ENCODE peak calls at places on chromosome 5, in seven cellular contexts. One of them, this sample, is unnamed.

GRCh38 chr5:91176288-91177016 is 206.7 kb downstream of the ARRDC3 start:
- DNase-seq in sigmoid colon: no peak
- DNase-seq in astrocyte of the spinal cord: peak
- DNase-seq in OCI-LY7: no peak
- DNase-seq in fibroblast of pulmonary artery: no peak
- DNase-seq in astrocyte: peak
- DNase-seq in HepG2: no peak
- DNase-seq in this sample: no peak

GRCh38 chr5:113020461-113021273 is 44.1 kb downstream of the DCP2 start:
- DNase-seq in OCI-LY7: no peak
- DNase-seq in fibroblast of pulmonary artery: peak
- DNase-seq in astrocyte of the spinal cord: peak
- DNase-seq in sigmoid colon: no peak
- DNase-seq in HepG2: peak
- DNase-seq in astrocyte: peak
- DNase-seq in this sample: peak

GRCh38 chr5:160199410-160199911 is 29.8 kb upstream of the FABP6 start:
- DNase-seq in astrocyte of the spinal cord: peak
- DNase-seq in fibroblast of pulmonary artery: peak
- DNase-seq in HepG2: no peak
- DNase-seq in astrocyte: no peak
- DNase-seq in sigmoid colon: peak
- DNase-seq in OCI-LY7: peak
- DNase-seq in this sample: peak

GRCh38 chr5:154278908-154279307 is 88.4 kb downstream of the GALNT10 start:
- DNase-seq in fibroblast of pulmonary artery: no peak
- DNase-seq in sigmoid colon: no peak
- DNase-seq in OCI-LY7: no peak
- DNase-seq in HepG2: no peak
- DNase-seq in astrocyte: peak
- DNase-seq in astrocyte of the spinal cord: peak
- DNase-seq in this sample: no peak

GRCh38 chr5:173764321-173765029 is 123.7 kb upstream of the CPEB4 start:
- DNase-seq in sigmoid colon: peak
- DNase-seq in HepG2: peak
- DNase-seq in astrocyte: peak
- DNase-seq in astrocyte of the spinal cord: peak
- DNase-seq in OCI-LY7: peak
- DNase-seq in fibroblast of pulmonary artery: peak
- DNase-seq in this sample: peak

GRCh38 chr5:107474724-107475489 is 195.8 kb downstream of the EFNA5 start:
- DNase-seq in sigmoid colon: no peak
- DNase-seq in fibroblast of pulmonary artery: no peak
- DNase-seq in HepG2: no peak
- DNase-seq in astrocyte: no peak
- DNase-seq in astrocyte of the spinal cord: no peak
- DNase-seq in OCI-LY7: no peak
- DNase-seq in this sample: peak

GRCh38 chr5:59177644-59178043 is 594.8 kb downstream of the RAB3C start:
- DNase-seq in OCI-LY7: no peak
- DNase-seq in astrocyte: no peak
- DNase-seq in sigmoid colon: no peak
- DNase-seq in astrocyte of the spinal cord: no peak
- DNase-seq in HepG2: no peak
- DNase-seq in fibroblast of pulmonary artery: no peak
- DNase-seq in this sample: no peak

GRCh38 chr5:154753792-154754191 is 1.4 kb upstream of the LARP1 start:
- DNase-seq in astrocyte: peak
- DNase-seq in astrocyte of the spinal cord: peak
- DNase-seq in HepG2: no peak
- DNase-seq in OCI-LY7: no peak
- DNase-seq in sigmoid colon: peak
- DNase-seq in fibroblast of pulmonary artery: peak
- DNase-seq in this sample: no peak

GRCh38 chr5:28580616-28581015 is 1542.2 kb upstream of the CDH9 start:
- DNase-seq in astrocyte: peak
- DNase-seq in HepG2: no peak
- DNase-seq in fibroblast of pulmonary artery: peak
- DNase-seq in OCI-LY7: no peak
- DNase-seq in astrocyte of the spinal cord: peak
- DNase-seq in sigmoid colon: no peak
- DNase-seq in this sample: peak

GRCh38 chr5:89934069-89934468 is 475.5 kb downstream of the CETN3 start:
- DNase-seq in HepG2: no peak
- DNase-seq in sigmoid colon: no peak
- DNase-seq in fibroblast of pulmonary artery: no peak
- DNase-seq in OCI-LY7: no peak
- DNase-seq in astrocyte of the spinal cord: no peak
- DNase-seq in astrocyte: no peak
- DNase-seq in this sample: no peak

GRCh38 chr5:160496784-160497183 is 75.1 kb downstream of the PTTG1 start:
- DNase-seq in fibroblast of pulmonary artery: no peak
- DNase-seq in sigmoid colon: no peak
- DNase-seq in astrocyte: no peak
- DNase-seq in OCI-LY7: no peak
- DNase-seq in HepG2: no peak
- DNase-seq in astrocyte of the spinal cord: no peak
- DNase-seq in this sample: peak

GRCh38 chr5:109364977-109365376 is 44.8 kb downstream of the PJA2 start:
- DNase-seq in sigmoid colon: no peak
- DNase-seq in astrocyte: no peak
- DNase-seq in HepG2: no peak
- DNase-seq in astrocyte of the spinal cord: no peak
- DNase-seq in fibroblast of pulmonary artery: no peak
- DNase-seq in OCI-LY7: no peak
- DNase-seq in this sample: no peak

GRCh38 chr5:33936004-33936380 is 194 bp upstream of the RXFP3 start:
- DNase-seq in OCI-LY7: no peak
- DNase-seq in fibroblast of pulmonary artery: peak
- DNase-seq in HepG2: no peak
- DNase-seq in astrocyte of the spinal cord: peak
- DNase-seq in astrocyte: peak
- DNase-seq in sigmoid colon: no peak
- DNase-seq in this sample: peak

GRCh38 chr5:88662801-88663360 is 220.1 kb downstream of the MEF2C start:
- DNase-seq in sigmoid colon: no peak
- DNase-seq in astrocyte: peak
- DNase-seq in fibroblast of pulmonary artery: no peak
- DNase-seq in HepG2: no peak
- DNase-seq in OCI-LY7: no peak
- DNase-seq in astrocyte of the spinal cord: peak
- DNase-seq in this sample: no peak

GRCh38 chr5:127985811-127986325 is 97.7 kb upstream of the SLC12A2 start:
- DNase-seq in fibroblast of pulmonary artery: no peak
- DNase-seq in sigmoid colon: no peak
- DNase-seq in HepG2: no peak
- DNase-seq in astrocyte of the spinal cord: no peak
- DNase-seq in OCI-LY7: no peak
- DNase-seq in astrocyte: no peak
- DNase-seq in this sample: no peak

GRCh38 chr5:112006721-112007120 is 249.7 kb upstream of the NREP start:
- DNase-seq in OCI-LY7: no peak
- DNase-seq in astrocyte of the spinal cord: peak
- DNase-seq in fibroblast of pulmonary artery: peak
- DNase-seq in HepG2: no peak
- DNase-seq in sigmoid colon: no peak
- DNase-seq in astrocyte: peak
- DNase-seq in this sample: peak

GRCh38 chr5:172607213-172607793 is 33.8 kb upstream of the NEURL1B start:
- DNase-seq in HepG2: no peak
- DNase-seq in sigmoid colon: no peak
- DNase-seq in astrocyte of the spinal cord: no peak
- DNase-seq in OCI-LY7: no peak
- DNase-seq in astrocyte: no peak
- DNase-seq in fibroblast of pulmonary artery: peak
- DNase-seq in this sample: no peak

GRCh38 chr5:159965031-159965837 is 43.7 kb upstream of the TTC1 start:
- DNase-seq in astrocyte: peak
- DNase-seq in OCI-LY7: peak
- DNase-seq in fibroblast of pulmonary artery: peak
- DNase-seq in sigmoid colon: no peak
- DNase-seq in astrocyte of the spinal cord: peak
- DNase-seq in HepG2: peak
- DNase-seq in this sample: peak

GRCh38 chr5:107783551-107783950 is 112.8 kb upstream of the EFNA5 start:
- DNase-seq in astrocyte of the spinal cord: peak
- DNase-seq in fibroblast of pulmonary artery: peak
- DNase-seq in sigmoid colon: no peak
- DNase-seq in OCI-LY7: no peak
- DNase-seq in astrocyte: peak
- DNase-seq in HepG2: no peak
- DNase-seq in this sample: no peak

GRCh38 chr5:38695021-38695961 is 138.8 kb upstream of the LIFR start:
- DNase-seq in sigmoid colon: no peak
- DNase-seq in astrocyte: no peak
- DNase-seq in astrocyte of the spinal cord: no peak
- DNase-seq in fibroblast of pulmonary artery: no peak
- DNase-seq in HepG2: no peak
- DNase-seq in OCI-LY7: no peak
- DNase-seq in this sample: no peak

GRCh38 chr5:177004961-177005360 is 1.6 kb downstream of the UIMC1 start:
- DNase-seq in OCI-LY7: no peak
- DNase-seq in fibroblast of pulmonary artery: no peak
- DNase-seq in sigmoid colon: no peak
- DNase-seq in astrocyte of the spinal cord: no peak
- DNase-seq in HepG2: no peak
- DNase-seq in astrocyte: no peak
- DNase-seq in this sample: no peak
- H3K4me3 ChIP-seq in OCI-LY7: peak
- H3K4me3 ChIP-seq in fibroblast of pulmonary artery: peak
- H3K4me3 ChIP-seq in sigmoid colon: peak
- H3K4me3 ChIP-seq in astrocyte of the spinal cord: peak
- H3K4me3 ChIP-seq in HepG2: peak
- H3K4me3 ChIP-seq in astrocyte: peak
- H3K4me3 ChIP-seq in this sample: peak

DNA sequence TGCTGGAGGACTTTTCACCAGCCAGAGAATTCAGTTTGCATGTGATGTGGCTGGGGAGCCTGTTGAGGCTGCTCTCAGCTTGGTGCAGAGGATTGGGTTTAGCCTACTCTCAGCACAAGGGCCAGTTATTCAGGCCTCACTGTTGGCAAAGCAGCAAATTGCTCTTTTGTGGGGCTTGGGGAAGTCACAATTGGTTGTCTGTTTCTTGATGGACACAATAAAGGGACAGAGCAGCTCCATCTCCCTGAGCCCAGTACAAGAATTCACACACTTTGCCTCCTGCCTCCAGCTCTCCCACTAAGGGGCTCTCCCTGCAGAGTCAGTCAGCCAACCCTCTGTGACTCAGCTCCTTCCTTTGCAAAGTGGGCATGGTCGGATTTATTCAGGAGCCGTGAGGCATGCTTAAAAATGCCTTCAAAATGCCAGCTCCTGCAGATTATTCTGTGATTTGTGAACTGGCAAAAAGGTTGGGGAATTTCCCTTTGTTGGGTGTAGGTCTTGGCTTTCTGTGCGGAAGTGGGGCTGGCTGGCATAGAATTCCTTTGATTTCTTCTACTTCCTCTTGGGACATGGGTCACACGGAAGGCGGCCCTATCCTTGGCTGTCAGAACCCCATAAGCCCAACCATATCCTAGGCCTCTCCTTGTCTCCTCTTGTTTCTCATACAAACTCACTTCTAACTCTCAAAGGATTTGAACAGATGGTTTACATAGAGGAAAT is 118.6 kb upstream of the CD180 start:
- DNase-seq in sigmoid colon: no peak
- DNase-seq in astrocyte: peak
- DNase-seq in OCI-LY7: no peak
- DNase-seq in HepG2: no peak
- DNase-seq in fibroblast of pulmonary artery: peak
- DNase-seq in astrocyte of the spinal cord: peak
- DNase-seq in this sample: peak
- TF ChIP-seq CTCF in sigmoid colon: no peak
- TF ChIP-seq CTCF in astrocyte: no peak
- TF ChIP-seq CTCF in OCI-LY7: no peak
- TF ChIP-seq CTCF in HepG2: no peak
- TF ChIP-seq CTCF in fibroblast of pulmonary artery: no peak
- TF ChIP-seq CTCF in astrocyte of the spinal cord: peak
- TF ChIP-seq CTCF in this sample: no peak

DNA sequence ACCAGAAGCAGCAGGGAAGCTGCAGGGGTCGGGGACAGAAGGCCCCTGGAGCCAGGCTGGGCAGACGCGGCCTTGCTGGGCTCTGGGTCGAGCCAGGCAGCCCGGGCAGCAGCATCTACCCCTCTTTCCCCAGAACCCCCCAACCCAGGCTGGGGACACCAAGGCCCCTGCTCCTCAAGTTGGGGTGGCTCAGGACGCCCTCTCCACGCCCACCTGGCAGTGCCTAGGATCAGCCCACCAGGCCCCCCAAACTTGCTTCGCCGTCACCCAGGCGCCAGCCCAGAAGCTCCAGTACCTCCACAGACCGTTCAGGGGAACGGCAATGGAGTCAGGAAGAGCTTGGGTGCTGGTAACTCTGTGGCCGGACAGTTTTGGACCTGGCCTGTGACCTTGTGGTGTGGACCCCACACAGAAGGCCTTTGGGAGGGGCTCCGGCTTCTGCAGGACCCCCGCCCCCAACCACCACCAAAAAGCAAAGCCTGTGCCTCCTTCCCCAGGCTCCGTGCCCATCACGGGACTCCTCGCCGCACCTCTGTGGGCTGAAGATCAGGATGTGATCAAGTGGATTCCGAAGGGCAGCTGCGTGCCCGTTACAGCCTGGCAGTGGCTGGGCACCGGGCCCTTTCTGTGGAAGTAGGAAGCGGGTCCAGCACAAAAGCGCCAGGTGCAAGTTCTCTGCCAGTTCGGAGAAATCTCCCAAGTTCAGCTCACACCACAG is 2.2 kb downstream of the SLC12A7 start:
- DNase-seq in fibroblast of pulmonary artery: no peak
- DNase-seq in sigmoid colon: no peak
- DNase-seq in HepG2: no peak
- DNase-seq in astrocyte: no peak
- DNase-seq in astrocyte of the spinal cord: no peak
- DNase-seq in OCI-LY7: no peak
- DNase-seq in this sample: no peak
- H3K4me3 ChIP-seq in fibroblast of pulmonary artery: no peak
- H3K4me3 ChIP-seq in sigmoid colon: peak
- H3K4me3 ChIP-seq in HepG2: peak
- H3K4me3 ChIP-seq in astrocyte: no peak
- H3K4me3 ChIP-seq in astrocyte of the spinal cord: no peak
- H3K4me3 ChIP-seq in OCI-LY7: no peak
- H3K4me3 ChIP-seq in this sample: peak

GRCh38 chr5:98927988-98928801 is 612 bp downstream of the CHD1 start:
- DNase-seq in astrocyte of the spinal cord: peak
- DNase-seq in sigmoid colon: peak
- DNase-seq in astrocyte: peak
- DNase-seq in OCI-LY7: peak
- DNase-seq in fibroblast of pulmonary artery: peak
- DNase-seq in HepG2: peak
- DNase-seq in this sample: peak

GRCh38 chr5:98929982-98930355 is 1.2 kb upstream of the CHD1 start:
- DNase-seq in fibroblast of pulmonary artery: no peak
- DNase-seq in sigmoid colon: no peak
- DNase-seq in HepG2: no peak
- DNase-seq in astrocyte: no peak
- DNase-seq in astrocyte of the spinal cord: no peak
- DNase-seq in OCI-LY7: no peak
- DNase-seq in this sample: no peak

GRCh38 chr5:98929123-98929981 is 545 bp upstream of the CHD1 start:
- DNase-seq in sigmoid colon: peak
- DNase-seq in HepG2: peak
- DNase-seq in astrocyte of the spinal cord: peak
- DNase-seq in fibroblast of pulmonary artery: peak
- DNase-seq in OCI-LY7: peak
- DNase-seq in astrocyte: peak
- DNase-seq in this sample: peak

GRCh38 chr5:98927242-98927987 is 1.4 kb downstream of the CHD1 start:
- DNase-seq in fibroblast of pulmonary artery: peak
- DNase-seq in OCI-LY7: peak
- DNase-seq in astrocyte of the spinal cord: peak
- DNase-seq in sigmoid colon: peak
- DNase-seq in HepG2: no peak
- DNase-seq in astrocyte: peak
- DNase-seq in this sample: peak

GRCh38 chr5:98928802-98929122 is at the start of gene CHD1:
- DNase-seq in sigmoid colon: peak
- DNase-seq in OCI-LY7: peak
- DNase-seq in HepG2: peak
- DNase-seq in astrocyte of the spinal cord: peak
- DNase-seq in astrocyte: peak
- DNase-seq in fibroblast of pulmonary artery: peak
- DNase-seq in this sample: peak
- TF ChIP-seq CTCF in sigmoid colon: no peak
- TF ChIP-seq CTCF in OCI-LY7: no peak
- TF ChIP-seq CTCF in HepG2: no peak
- TF ChIP-seq CTCF in astrocyte of the spinal cord: no peak
- TF ChIP-seq CTCF in astrocyte: no peak
- TF ChIP-seq CTCF in fibroblast of pulmonary artery: no peak
- TF ChIP-seq CTCF in this sample: no peak

This sample was measured in PC-3.